ENCODE peak calls at places on chromosomes 2 and 18, in four cellular contexts. One of them, this sample, is unnamed.

GRCh38 chr18:63158676-63159291 is 160.8 kb downstream of the BCL2 start:
- DNase-seq in EL: no peak
- DNase-seq in ureter: no peak
- DNase-seq in KBM-7: no peak
- DNase-seq in this sample: no peak

GRCh38 chr2:42360493-42360889 is 526 bp downstream of the COX7A2L start:
- DNase-seq in EL: no peak
- DNase-seq in KBM-7: peak
- DNase-seq in ureter: no peak
- DNase-seq in this sample: peak

GRCh38 chr18:74635202-74635969 is 37.7 kb downstream of the ZNF407 start:
- DNase-seq in EL: no peak
- DNase-seq in ureter: no peak
- DNase-seq in KBM-7: no peak
- DNase-seq in this sample: no peak

GRCh38 chr2:129929321-129930290 is 49.9 kb upstream of the RAB6C start:
- DNase-seq in KBM-7: no peak
- DNase-seq in EL: peak
- DNase-seq in ureter: no peak
- DNase-seq in this sample: no peak

GRCh38 chr2:44744961-44745360 is 196.5 kb upstream of the SIX3 start:
- DNase-seq in EL: no peak
- DNase-seq in KBM-7: no peak
- DNase-seq in ureter: no peak
- DNase-seq in this sample: no peak

GRCh38 chr18:389658-390357 is 110.7 kb downstream of the COLEC12 start:
- DNase-seq in KBM-7: no peak
- DNase-seq in ureter: no peak
- DNase-seq in EL: no peak
- DNase-seq in this sample: peak

GRCh38 chr18:833197-833596 is 21.2 kb upstream of the YES1 start:
- DNase-seq in EL: no peak
- DNase-seq in ureter: no peak
- DNase-seq in KBM-7: no peak
- DNase-seq in this sample: no peak

GRCh38 chr2:16102976-16103380 is 162.6 kb downstream of the MYCN start:
- DNase-seq in ureter: no peak
- DNase-seq in EL: no peak
- DNase-seq in KBM-7: no peak
- DNase-seq in this sample: no peak

GRCh38 chr18:75210274-75211001 is at the start of gene TSHZ1:
- DNase-seq in KBM-7: peak
- DNase-seq in ureter: peak
- DNase-seq in EL: peak
- DNase-seq in this sample: peak

GRCh38 chr2:208358758-208359631 is 47.6 kb upstream of the PTH2R start:
- DNase-seq in EL: no peak
- DNase-seq in ureter: no peak
- DNase-seq in KBM-7: no peak
- DNase-seq in this sample: peak

GRCh38 chr2:43998263-43998662 is 2.5 kb upstream of the LRPPRC start:
- DNase-seq in KBM-7: no peak
- DNase-seq in ureter: no peak
- DNase-seq in EL: no peak
- DNase-seq in this sample: no peak

GRCh38 chr18:56709463-56709862 is 58.3 kb downstream of the WDR7 start:
- DNase-seq in KBM-7: peak
- DNase-seq in EL: peak
- DNase-seq in ureter: no peak
- DNase-seq in this sample: peak

GRCh38 chr2:181371782-181372292 is 85.3 kb upstream of the ITGA4 start:
- DNase-seq in EL: peak
- DNase-seq in ureter: no peak
- DNase-seq in KBM-7: peak
- DNase-seq in this sample: no peak